ENCODE peak calls at places on chromosome 19, in eight cellular contexts. B, L, S, G, X, U, I and E are unnamed samples.

GRCh38 chr19:48627211-48627864 is 8.0 kb downstream of the SPHK2 start:
- DNase-seq in I (peak; percentile 79), X (no peak), S (no peak), B (peak; percentile 73), U (no peak), G (no peak), L (no peak), E (no peak)

GRCh38 chr19:23070353-23070781 is 46.5 kb upstream of the ZNF730 start:
- DNase-seq in G (no peak), S (peak; percentile 35), B (peak; percentile 11), L (no peak), U (no peak), X (no peak), I (no peak), E (peak; percentile 81)

GRCh38 chr19:33902802-33903488 is 106.3 kb downstream of the KCTD15 start:
- DNase-seq in B (no peak), X (no peak), I (no peak), U (no peak), G (no peak), L (no peak), S (peak; percentile 75), E (no peak)

GRCh38 chr19:55552620-55553019 is 7.3 kb upstream of the SBK3 start:
- DNase-seq in B (no peak), U (no peak), S (no peak), I (no peak), X (no peak), G (no peak), L (no peak), E (no peak)

GRCh38 chr19:55616395-55616875 is 7.9 kb downstream of the ZNF784 start:
- DNase-seq in G (no peak), S (no peak), U (no peak), X (no peak), B (no peak), I (no peak), L (no peak), E (no peak)

GRCh38 chr19:49910179-49910578 is 13.5 kb upstream of the IL4I1 start:
- DNase-seq in S (no peak), U (no peak), X (no peak), I (no peak), B (no peak), G (no peak), L (no peak), E (no peak)

GRCh38 chr19:2567580-2567979 is 91.7 kb downstream of the GADD45B start:
- DNase-seq in X (no peak), B (peak; percentile 65), I (peak; percentile 85), G (no peak), L (peak; percentile 84), S (no peak), U (no peak), E (peak; percentile 81)

GRCh38 chr19:58409010-58409790 is 751 bp downstream of the ZNF584 start:
- DNase-seq in L (peak; percentile 54), U (no peak), I (no peak), B (no peak), S (peak; percentile 48), X (no peak), G (no peak), E (no peak)

GRCh38 chr19:49151339-49152217 is 3.6 kb downstream of the HRC start:
- DNase-seq in B (peak; percentile 98), X (no peak), G (no peak), I (no peak), L (no peak), S (peak; percentile 97), U (peak; percentile 66), E (peak; percentile 92)

GRCh38 chr19:21568816-21569496 is 63.6 kb downstream of the ZNF429 start:
- DNase-seq in X (no peak), S (no peak), I (no peak), L (no peak), G (peak; percentile 96), U (no peak), B (peak; percentile 81), E (peak; percentile 87)

GRCh38 chr19:46345157-46345556 is 1.7 kb upstream of the PPP5C start:
- DNase-seq in G (no peak), S (no peak), X (no peak), B (no peak), U (no peak), L (no peak), I (no peak), E (no peak)

GRCh38 chr19:46347985-46348384 is 1.1 kb downstream of the PPP5C start:
- DNase-seq in U (no peak), I (no peak), X (no peak), G (no peak), S (no peak), B (no peak), L (no peak), E (no peak)

GRCh38 chr19:46349311-46349993 is 2.6 kb downstream of the PPP5C start:
- DNase-seq in X (no peak), L (no peak), U (no peak), B (no peak), S (peak; percentile 23), I (no peak), G (no peak), E (no peak)

GRCh38 chr19:46347572-46347883 is 641 bp downstream of the PPP5C start:
- DNase-seq in G (no peak), X (no peak), L (no peak), I (no peak), U (no peak), B (no peak), S (no peak), E (no peak)

GRCh38 chr19:46346821-46347571 is at the start of gene PPP5C:
- DNase-seq in S (peak; percentile 97), G (peak; percentile 96), X (peak; percentile 96), B (peak; percentile 95), L (peak; percentile 94), I (peak; percentile 97), U (peak; percentile 33), E (peak; percentile 93)
- TF ChIP-seq POLR2AphosphoS5 in S (peak; percentile 85), G (peak; percentile 92), X (peak; percentile 40), B (peak; percentile 95), L (no peak), I (peak; percentile 93), U (peak; percentile 81), E (peak; percentile 44)

GRCh38 chr19:36114763-36115452 is at the start of gene POLR2I:
- DNase-seq in L (peak; percentile 100), U (peak; percentile 99), I (peak; percentile 99), S (peak; percentile 99), X (peak; percentile 97), G (peak; percentile 100), B (peak; percentile 99), E (peak; percentile 100)
- TF ChIP-seq POLR2AphosphoS5 in L (peak; percentile 61), U (peak; percentile 97), I (peak; percentile 95), S (peak; percentile 34), X (peak; percentile 42), G (peak; percentile 89), B (peak; percentile 96), E (no peak)

GRCh38 chr19:11038511-11038910 is 50.8 kb upstream of the LDLR start:
- DNase-seq in G (no peak), U (no peak), I (no peak), S (no peak), X (no peak), L (no peak), B (no peak), E (no peak)
- TF ChIP-seq POLR2AphosphoS5 in G (no peak), U (no peak), I (no peak), S (no peak), X (no peak), L (no peak), B (no peak), E (no peak)

GRCh38 chr19:13744179-13744578 is 20.1 kb upstream of the MRI1 start:
- DNase-seq in I (no peak), U (no peak), S (no peak), B (no peak), X (no peak), G (no peak), L (no peak), E (no peak)

GRCh38 chr19:13747098-13747453 is 17.2 kb upstream of the MRI1 start:
- DNase-seq in G (no peak), X (no peak), L (no peak), I (no peak), B (no peak), U (no peak), S (no peak), E (no peak)

GRCh38 chr19:13742756-13743155 is 21.6 kb upstream of the MRI1 start:
- DNase-seq in U (no peak), L (no peak), I (no peak), S (no peak), B (no peak), G (no peak), X (no peak), E (no peak)

GRCh38 chr19:13751436-13751835 is 12.9 kb upstream of the MRI1 start:
- DNase-seq in U (no peak), X (no peak), B (no peak), L (no peak), I (no peak), G (no peak), S (no peak), E (no peak)

DNA sequence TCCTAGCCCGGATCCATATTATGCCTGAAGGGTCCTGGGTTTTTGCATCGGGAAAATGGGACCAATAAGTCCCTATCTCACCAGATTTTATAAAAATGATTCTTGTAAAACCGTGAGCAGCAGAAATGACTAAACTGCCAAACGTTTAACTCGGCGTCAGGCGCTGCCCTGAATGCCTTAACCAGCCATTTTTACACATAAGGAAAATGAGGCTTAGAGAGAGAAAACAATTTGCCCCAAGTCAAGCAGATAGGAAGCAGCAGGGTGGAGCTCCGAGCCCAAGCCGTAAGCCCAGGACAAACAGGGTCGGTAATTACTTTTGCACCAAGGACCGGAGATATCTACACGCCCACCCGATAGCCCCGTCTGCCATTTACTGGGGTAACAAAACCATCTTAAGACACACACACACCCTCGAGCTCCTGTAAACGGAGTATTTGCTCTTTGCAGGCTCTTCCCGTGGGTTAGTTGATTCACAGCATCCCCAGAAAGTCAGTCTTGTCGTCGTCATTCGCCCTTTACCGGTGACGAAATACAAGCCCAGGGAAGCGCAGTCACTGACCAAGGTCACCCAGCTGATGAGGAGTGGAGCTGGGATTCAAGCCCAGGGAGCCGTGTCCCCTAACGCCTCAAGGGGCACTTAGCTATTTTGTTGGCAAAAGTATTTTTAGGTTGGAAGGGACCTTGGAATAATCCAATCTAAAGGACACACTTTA is 16.0 kb upstream of the MRI1 start:
- DNase-seq in L (peak; percentile 21), G (no peak), U (no peak), S (peak; percentile 66), B (peak; percentile 40), I (no peak), X (no peak), E (no peak)
- TF ChIP-seq POLR2AphosphoS5 in L (no peak), G (no peak), U (no peak), S (no peak), B (no peak), I (no peak), X (peak; percentile 45), E (no peak)

DNA sequence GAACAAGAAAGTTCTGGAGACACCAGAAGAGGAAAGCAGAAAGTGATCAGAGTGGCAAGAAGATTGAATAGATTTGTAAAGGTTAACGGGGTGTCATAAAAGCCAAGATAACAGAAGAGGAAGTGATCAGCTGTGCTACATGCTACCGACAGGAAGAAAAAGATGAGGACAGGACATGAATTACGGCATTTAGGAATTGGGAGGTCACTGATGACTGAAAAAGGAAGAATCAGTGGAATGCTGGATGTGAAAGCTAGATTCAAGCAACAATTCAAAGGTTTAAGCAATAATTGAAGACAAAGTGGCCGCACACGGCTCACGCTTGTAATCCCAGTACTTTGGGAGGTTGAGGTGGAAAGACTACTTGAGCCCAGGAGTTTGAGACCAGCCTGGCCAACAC is 15.1 kb downstream of the ZNF160 start:
- DNase-seq in L (no peak), U (no peak), I (no peak), G (no peak), B (no peak), X (no peak), S (no peak), E (no peak)
- TF ChIP-seq POLR2AphosphoS5 in L (no peak), U (no peak), I (no peak), G (no peak), B (no peak), X (no peak), S (no peak), E (no peak)